ENCODE peak calls at places on chromosome 12, in nine cellular contexts. U, V, P, W, E, J, M, S and L are unnamed samples.
A peak's percentile ranks its signal among the peaks of the same experiment; 100 is the strongest.

GRCh38 chr12:1606021-1606622 is 11.7 kb upstream of the FBXL14 start:
- DNase-seq in J (peak; percentile 21), S (peak; percentile 61), E (no peak), P (no peak), U (no peak), M (no peak), V (no peak), W (no peak), L (peak; percentile 89)

GRCh38 chr12:83573676-83574075 is 887.0 kb downstream of the TMTC2 start:
- DNase-seq in S (no peak), E (no peak), P (no peak), M (no peak), J (no peak), U (peak; percentile 49), W (no peak), V (no peak), L (peak; percentile 50)

GRCh38 chr12:95838125-95838524 is 20.6 kb upstream of the SNRPF start:
- DNase-seq in U (no peak), V (no peak), J (no peak), S (no peak), M (peak; percentile 40), E (no peak), P (no peak), W (no peak), L (peak; percentile 70)

GRCh38 chr12:112963227-112963861 is 15.0 kb upstream of the OAS2 start:
- DNase-seq in V (peak; percentile 23), J (no peak), W (peak; percentile 46), U (no peak), E (no peak), M (no peak), S (no peak), P (no peak), L (no peak)

GRCh38 chr12:116482859-116483258 is 76.3 kb upstream of the MAP1LC3B2 start:
- DNase-seq in E (no peak), M (no peak), J (no peak), U (no peak), P (no peak), V (no peak), S (no peak), W (no peak), L (no peak)

GRCh38 chr12:69161835-69162234 is 77.5 kb upstream of the CPSF6 start:
- DNase-seq in W (no peak), P (no peak), J (no peak), E (no peak), U (no peak), V (peak; percentile 16), S (no peak), M (peak; percentile 30), L (no peak)

GRCh38 chr12:34389378-34390170 is 367.3 kb downstream of the ALG10 start:
- DNase-seq in V (no peak), U (no peak), J (no peak), S (no peak), E (no peak), P (no peak), M (no peak), W (no peak), L (no peak)

GRCh38 chr12:57896139-57896436 is 45.3 kb upstream of the ATP23 start:
- DNase-seq in M (no peak), S (no peak), P (no peak), W (peak; percentile 33), V (peak; percentile 20), E (no peak), J (no peak), U (no peak), L (no peak)

GRCh38 chr12:53052419-53053222 is 2.8 kb downstream of the TNS2 start:
- DNase-seq in M (no peak), P (no peak), V (no peak), E (no peak), W (peak; percentile 97), S (no peak), J (no peak), U (no peak), L (peak; percentile 78)

GRCh38 chr12:92530706-92531105 is 172.1 kb upstream of the PLEKHG7 start:
- DNase-seq in U (no peak), S (no peak), E (no peak), V (no peak), P (no peak), M (no peak), J (no peak), W (no peak), L (no peak)

GRCh38 chr12:7190268-7191055 is 976 bp downstream of the PEX5 start:
- DNase-seq in W (peak; percentile 30), S (no peak), U (no peak), P (peak; percentile 1), V (peak; percentile 63), E (peak; percentile 18), M (peak; percentile 1), J (no peak), L (peak; percentile 21)

GRCh38 chr12:9198012-9198411 is 10.2 kb downstream of the PZP start:
- DNase-seq in W (no peak), P (no peak), M (no peak), V (no peak), J (no peak), E (no peak), S (no peak), U (no peak), L (no peak)

GRCh38 chr12:93857279-93857894 is 180.2 kb downstream of the CRADD start:
- DNase-seq in W (peak; percentile 7), M (no peak), P (no peak), U (no peak), J (no peak), S (no peak), E (no peak), V (no peak), L (no peak)

GRCh38 chr12:26748741-26749431 is 84.1 kb downstream of the ITPR2 start:
- DNase-seq in U (no peak), P (no peak), J (no peak), E (no peak), V (no peak), S (no peak), M (no peak), W (no peak), L (peak; percentile 73)

GRCh38 chr12:67237231-67237630 is 31.9 kb upstream of the CAND1 start:
- DNase-seq in M (no peak), E (peak; percentile 32), P (no peak), S (no peak), J (no peak), V (peak; percentile 63), W (no peak), U (no peak), L (no peak)

GRCh38 chr12:13347241-13348043 is 150.9 kb downstream of the EMP1 start:
- DNase-seq in P (peak; percentile 51), J (no peak), S (no peak), W (no peak), E (no peak), U (peak; percentile 91), M (no peak), V (no peak), L (no peak)

GRCh38 chr12:43728117-43728516 is 30.5 kb downstream of the PUS7L start:
- DNase-seq in V (no peak), M (no peak), S (no peak), J (no peak), W (no peak), P (no peak), U (no peak), E (no peak), L (peak; percentile 12)

GRCh38 chr12:119624971-119625370 is 31.4 kb downstream of the TMEM233 start:
- DNase-seq in P (no peak), W (no peak), M (no peak), V (no peak), E (no peak), J (no peak), U (no peak), S (no peak), L (no peak)

GRCh38 chr12:26124491-26125450 is at the start of gene BHLHE41:
- DNase-seq in S (no peak), V (peak; percentile 76), M (peak; percentile 9), E (peak; percentile 14), U (no peak), J (no peak), P (no peak), W (peak; percentile 92), L (peak; percentile 92)

GRCh38 chr12:44708218-44708617 is 167.9 kb downstream of the NELL2 start:
- DNase-seq in J (no peak), M (no peak), P (no peak), E (no peak), S (no peak), V (no peak), W (no peak), U (no peak), L (no peak)

GRCh38 chr12:13811061-13811460 is 170.3 kb downstream of the GRIN2B start:
- DNase-seq in J (no peak), W (no peak), P (no peak), U (peak; percentile 32), M (no peak), S (no peak), V (no peak), E (no peak), L (no peak)

GRCh38 chr12:92502417-92503028 is 200.3 kb upstream of the PLEKHG7 start:
- DNase-seq in P (no peak), S (no peak), J (no peak), E (no peak), V (no peak), U (no peak), M (no peak), W (peak; percentile 31), L (peak; percentile 44)

GRCh38 chr12:89782807-89783206 is 74.2 kb upstream of the ATP2B1 start:
- DNase-seq in J (no peak), E (no peak), S (no peak), P (no peak), M (no peak), V (no peak), W (no peak), U (no peak), L (no peak)

GRCh38 chr12:47394070-47394469 is 311.8 kb downstream of the RPAP3 start:
- DNase-seq in U (no peak), M (no peak), J (no peak), S (no peak), W (no peak), E (no peak), V (no peak), P (no peak), L (no peak)

GRCh38 chr12:6914246-6914947 is at the start of gene ENO2:
- DNase-seq in J (peak; percentile 82), E (no peak), P (peak; percentile 76), W (peak; percentile 83), S (peak; percentile 84), M (peak; percentile 6), V (peak; percentile 79), U (no peak), L (peak; percentile 48)

GRCh38 chr12:32501835-32502333 is 102.5 kb downstream of the FGD4 start:
- DNase-seq in V (peak; percentile 98), W (peak; percentile 74), P (no peak), M (peak; percentile 73), S (no peak), E (peak; percentile 72), J (no peak), U (peak; percentile 80), L (peak; percentile 22)

GRCh38 chr12:122244565-122245371 is 18.9 kb upstream of the DIABLO start:
- DNase-seq in V (no peak), W (no peak), S (no peak), M (no peak), U (no peak), P (no peak), E (no peak), J (peak; percentile 6), L (no peak)